ENCODE peak calls at places on chromosomes 13 and 19, in eight cellular contexts. W, C, G, Q, Z, U, E and I are unnamed samples.

GRCh38 chr13:26377038-26377437 is 123.1 kb downstream of the CDK8 start:
- DNase-seq in W (no peak), C (no peak), G (peak), Q (peak), Z (peak), U (no peak), E (peak), I (peak)

GRCh38 chr13:96650301-96650886 is 343.9 kb downstream of the OXGR1 start:
- DNase-seq in W (no peak), C (no peak), G (no peak), Q (peak), Z (no peak), U (peak), E (no peak), I (no peak)

GRCh38 chr13:98778749-98779148 is 26.3 kb upstream of the SLC15A1 start:
- DNase-seq in W (no peak), C (no peak), G (no peak), Q (peak), Z (no peak), U (no peak), E (no peak), I (no peak)

GRCh38 chr19:41883821-41884733 is 1.1 kb downstream of the ARHGEF1 start:
- DNase-seq in W (peak), C (peak), G (peak), Q (peak), Z (peak), U (peak), E (peak), I (peak)

GRCh38 chr19:21022996-21023395 is 2.5 kb downstream of the ZNF430 start:
- DNase-seq in W (no peak), C (no peak), G (no peak), Q (peak), Z (peak), U (peak), E (no peak), I (no peak)

GRCh38 chr19:2171349-2172145 is 7.8 kb downstream of the DOT1L start:
- DNase-seq in W (no peak), C (no peak), G (peak), Q (peak), Z (peak), U (peak), E (peak), I (no peak)

GRCh38 chr13:83765796-83766195 is 116.5 kb downstream of the SLITRK1 start:
- DNase-seq in W (no peak), C (no peak), G (no peak), Q (no peak), Z (no peak), U (no peak), E (no peak), I (no peak)

GRCh38 chr13:51761638-51762350 is 42.2 kb downstream of the DHRS12 start:
- DNase-seq in W (no peak), C (no peak), G (no peak), Q (no peak), Z (no peak), U (no peak), E (no peak), I (no peak)

GRCh38 chr19:47446534-47447469 is 24.9 kb downstream of the SLC8A2 start:
- DNase-seq in W (peak), C (no peak), G (peak), Q (peak), Z (peak), U (no peak), E (no peak), I (no peak)

GRCh38 chr13:58085819-58086218 is 454.3 kb downstream of the PCDH17 start:
- DNase-seq in W (no peak), C (no peak), G (no peak), Q (peak), Z (peak), U (no peak), E (no peak), I (no peak)

GRCh38 chr19:27720155-27720554 is 1492.8 kb downstream of the UQCRFS1 start:
- DNase-seq in W (no peak), C (no peak), G (no peak), Q (no peak), Z (no peak), U (no peak), E (no peak), I (no peak)

GRCh38 chr13:67221630-67222226 is 8.4 kb downstream of the PCDH9 start:
- DNase-seq in W (no peak), C (no peak), G (no peak), Q (no peak), Z (no peak), U (no peak), E (peak), I (no peak)

GRCh38 chr19:38731654-38732301 is 12.5 kb downstream of the CAPN12 start:
- DNase-seq in W (no peak), C (no peak), G (peak), Q (no peak), Z (no peak), U (no peak), E (no peak), I (no peak)

GRCh38 chr19:2149980-2150793 is 1.2 kb downstream of the AP3D1 start:
- DNase-seq in W (no peak), C (no peak), G (no peak), Q (no peak), Z (peak), U (peak), E (no peak), I (no peak)

GRCh38 chr13:29887651-29888050 is 37.2 kb upstream of the UBL3 start:
- DNase-seq in W (no peak), C (no peak), G (peak), Q (no peak), Z (no peak), U (no peak), E (no peak), I (no peak)

GRCh38 chr19:33219261-33219812 is 6.3 kb downstream of the SLC7A10 start:
- DNase-seq in W (no peak), C (no peak), G (no peak), Q (no peak), Z (peak), U (no peak), E (no peak), I (peak)
- TF ChIP-seq CTCF in W (no peak), C (peak), G (no peak), Q (peak), Z (peak), U (no peak), E (peak), I (peak)

GRCh38 chr13:77810430-77810829 is 108.2 kb downstream of the EDNRB start:
- DNase-seq in W (no peak), C (no peak), G (no peak), Q (peak), Z (no peak), U (peak), E (peak), I (no peak)
- TF ChIP-seq CTCF in W (no peak), C (peak), G (peak), Q (peak), Z (no peak), U (peak), E (peak), I (peak)

GRCh38 chr13:77494226-77494625 is 41.3 kb upstream of the SCEL start:
- DNase-seq in W (no peak), C (no peak), G (no peak), Q (no peak), Z (no peak), U (no peak), E (no peak), I (no peak)

GRCh38 chr13:77489566-77490337 is 45.8 kb upstream of the SCEL start:
- DNase-seq in W (no peak), C (no peak), G (no peak), Q (no peak), Z (no peak), U (no peak), E (no peak), I (no peak)

DNA sequence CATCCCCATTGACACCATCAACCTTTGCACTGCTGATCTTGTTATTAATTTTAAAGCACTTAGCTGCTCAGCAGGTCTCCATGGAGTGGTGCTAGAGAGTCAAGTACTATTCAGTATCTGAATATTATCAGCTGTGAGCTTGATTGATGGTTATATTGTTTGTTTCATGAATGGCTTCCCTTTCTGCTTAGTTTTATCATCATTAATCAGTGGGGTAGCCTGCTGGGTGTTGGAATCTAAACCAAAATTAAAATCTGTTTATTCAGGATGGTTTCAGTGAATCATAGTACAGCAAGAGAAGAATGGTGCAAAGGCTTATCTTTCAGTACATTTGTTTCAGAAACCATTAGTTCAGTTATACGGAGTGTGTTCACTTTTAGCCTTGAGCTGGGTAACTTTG is 42.5 kb upstream of the SCEL start:
- DNase-seq in W (no peak), C (no peak), G (no peak), Q (peak), Z (peak), U (no peak), E (peak), I (no peak)
- TF ChIP-seq CTCF in W (peak), C (peak), G (no peak), Q (peak), Z (peak), U (peak), E (peak), I (peak)

GRCh38 chr19:13859361-13859880 is 17.5 kb upstream of the NANOS3 start:
- DNase-seq in W (no peak), C (no peak), G (no peak), Q (peak), Z (no peak), U (no peak), E (no peak), I (no peak)
- TF ChIP-seq CTCF in W (no peak), C (no peak), G (no peak), Q (no peak), Z (no peak), U (no peak), E (peak), I (no peak)